ENCODE peak calls at places on chromosomes 1 and 21, in eight cellular contexts. D is pancreas, B is cardiac fibroblast, R is IMR-90, W is heart right ventricle, M is lung, O is ovary, A is left ventricle myocardium inferior. Y is an unnamed sample.

GRCh38 chr1:204615881-204616280 is 69.7 kb downstream of the LRRN2 start:
- DNase-seq in A (no peak), B (no peak), O (no peak), M (no peak), W (no peak), D (no peak), R (no peak), Y (no peak)

GRCh38 chr1:233140519-233140918 is 155.0 kb downstream of the PCNX2 start:
- DNase-seq in A (no peak), B (peak), O (no peak), R (no peak), M (no peak), D (no peak), W (no peak), Y (peak)

GRCh38 chr1:200150721-200151120 is 123.2 kb downstream of the NR5A2 start:
- DNase-seq in R (peak), O (no peak), A (no peak), D (no peak), W (no peak), B (peak), M (peak), Y (peak)

GRCh38 chr1:160129046-160129445 is 13.5 kb downstream of the ATP1A2 start:
- DNase-seq in M (no peak), A (no peak), B (no peak), R (peak), O (no peak), W (no peak), D (no peak), Y (peak)

GRCh38 chr1:202251424-202252256 is 58.0 kb downstream of the LGR6 start:
- DNase-seq in D (no peak), A (no peak), R (no peak), M (no peak), W (no peak), O (no peak), B (no peak), Y (no peak)

GRCh38 chr1:169594391-169594790 is 8.1 kb upstream of the F5 start:
- DNase-seq in O (no peak), D (no peak), A (no peak), M (no peak), W (no peak), R (no peak), B (no peak), Y (no peak)

GRCh38 chr21:27505516-27505915 is 538.6 kb upstream of the ADAMTS5 start:
- DNase-seq in B (peak), W (no peak), A (no peak), R (peak), O (no peak), D (no peak), M (no peak), Y (peak)

GRCh38 chr1:167431261-167431908 is 86.9 kb downstream of the CD247 start:
- DNase-seq in B (no peak), R (no peak), W (no peak), M (no peak), O (no peak), D (no peak), A (no peak), Y (no peak)

GRCh38 chr1:55747285-55747890 is 532.2 kb upstream of the USP24 start:
- DNase-seq in O (no peak), W (no peak), M (no peak), D (no peak), R (peak), B (peak), A (peak), Y (peak)

GRCh38 chr1:6447818-6448748 is 17.9 kb downstream of the TNFRSF25 start:
- DNase-seq in B (no peak), O (no peak), A (no peak), D (no peak), M (no peak), R (no peak), W (no peak), Y (no peak)

GRCh38 chr1:175217674-175218073 is 25.1 kb upstream of the KIAA0040 start:
- DNase-seq in M (no peak), R (no peak), B (no peak), D (no peak), A (no peak), O (no peak), W (no peak), Y (no peak)

GRCh38 chr21:28781602-28782274 is 210.9 kb downstream of the LTN1 start:
- DNase-seq in R (peak), D (no peak), M (no peak), A (no peak), B (peak), O (no peak), W (no peak), Y (peak)

GRCh38 chr1:33300673-33301072 is 20.2 kb downstream of the A3GALT2 start:
- DNase-seq in R (peak), W (no peak), A (peak), B (peak), M (peak), D (no peak), O (peak), Y (peak)

GRCh38 chr21:43313939-43314405 is 113.0 kb downstream of the SIK1 start:
- DNase-seq in R (no peak), D (no peak), M (no peak), B (no peak), W (no peak), A (no peak), O (no peak), Y (no peak)

GRCh38 chr1:8427986-8428385 is 110.1 kb downstream of the SLC45A1 start:
- DNase-seq in M (no peak), D (no peak), B (no peak), W (no peak), A (no peak), O (no peak), R (no peak), Y (no peak)

GRCh38 chr1:227432181-227432535 is 113.9 kb upstream of the CDC42BPA start:
- DNase-seq in A (no peak), B (no peak), D (no peak), M (no peak), O (no peak), W (no peak), R (no peak), Y (no peak)

GRCh38 chr1:41890841-41891311 is 27.8 kb downstream of the HIVEP3 start:
- DNase-seq in A (peak), R (peak), W (peak), B (peak), M (no peak), D (peak), O (no peak), Y (no peak)

GRCh38 chr21:35578831-35579470 is 481.4 kb downstream of the SETD4 start:
- DNase-seq in A (no peak), B (peak), R (peak), O (no peak), D (no peak), M (no peak), W (no peak), Y (peak)

GRCh38 chr1:233655433-233655844 is 41.5 kb downstream of the KCNK1 start:
- DNase-seq in A (no peak), M (no peak), R (no peak), D (no peak), B (no peak), W (no peak), O (no peak), Y (no peak)

GRCh38 chr1:177165069-177165439 is 542 bp upstream of the ASTN1 start:
- DNase-seq in O (no peak), W (no peak), B (no peak), R (no peak), A (no peak), M (no peak), D (no peak), Y (no peak)
- H3K4me3 ChIP-seq in O (no peak), W (peak), B (no peak), R (peak), A (peak), M (no peak), D (no peak), Y (peak)

DNA sequence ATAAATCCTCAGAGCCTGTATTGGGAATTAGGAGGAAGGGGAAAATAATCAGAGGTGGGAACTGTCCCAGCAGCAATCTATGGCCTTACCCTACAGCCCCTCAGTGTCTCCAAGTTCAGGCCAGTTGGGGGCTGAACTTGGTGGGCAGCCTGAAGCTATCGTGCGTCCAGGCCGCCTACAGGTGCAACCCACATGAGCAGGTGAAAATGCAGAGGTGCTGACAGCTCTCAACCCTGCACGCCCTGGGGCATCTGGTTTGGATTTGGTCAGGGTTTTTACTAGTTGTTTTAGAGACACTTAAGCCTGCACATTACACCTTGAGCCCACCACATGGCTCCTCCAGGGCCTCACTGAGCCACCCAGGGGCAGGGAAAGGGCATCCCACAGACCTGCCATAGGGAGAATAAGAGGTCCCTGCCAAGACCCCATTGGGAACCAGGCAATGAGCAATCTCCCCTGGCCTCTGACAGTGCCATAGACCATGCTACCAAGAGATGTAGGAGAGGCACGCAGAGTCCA is 209.5 kb downstream of the FOXD2 start:
- DNase-seq in R (no peak), M (no peak), O (no peak), W (no peak), B (no peak), D (no peak), A (no peak), Y (no peak)
- TF ChIP-seq CTCF in R (no peak), M (no peak), O (no peak), W (no peak), B (no peak), D (no peak), A (no peak), Y (no peak)

DNA sequence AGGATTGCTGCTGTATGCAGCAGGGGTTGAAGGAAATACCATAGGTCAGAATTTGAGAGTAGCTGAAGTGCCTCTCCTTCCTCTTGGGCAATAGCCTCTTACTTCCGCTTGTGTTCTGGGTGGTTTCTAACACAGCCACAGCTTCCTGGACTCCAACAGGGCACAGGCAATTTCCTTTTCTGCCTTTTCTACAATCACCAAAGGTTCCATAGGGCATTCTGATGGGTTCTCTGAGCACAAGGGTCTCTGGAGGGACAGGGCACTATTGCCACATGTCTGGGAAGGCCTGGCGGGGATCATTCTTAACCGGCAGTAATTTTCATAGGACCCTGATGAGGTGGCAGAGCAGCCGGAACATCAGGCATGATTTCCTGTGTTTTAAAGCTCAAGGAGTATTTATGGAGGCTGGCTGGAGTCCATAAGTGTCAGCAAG is 5.5 kb upstream of the AGTRAP start:
- DNase-seq in R (peak), M (peak), W (peak), A (no peak), O (no peak), B (peak), D (no peak), Y (no peak)
- H3K4me3 ChIP-seq in R (no peak), M (no peak), W (no peak), A (no peak), O (no peak), B (no peak), D (no peak), Y (no peak)

GRCh38 chr21:16580661-16581060 is 850.9 kb downstream of the USP25 start:
- DNase-seq in R (no peak), B (no peak), W (no peak), M (no peak), A (no peak), O (no peak), D (no peak), Y (no peak)
- TF ChIP-seq CTCF in R (no peak), B (no peak), W (no peak), M (no peak), A (no peak), O (no peak), D (no peak), Y (no peak)

GRCh38 chr1:165356876-165357275 is 361 bp upstream of the LMX1A start:
- DNase-seq in A (no peak), R (no peak), W (no peak), M (no peak), O (no peak), B (no peak), D (no peak), Y (no peak)
- H3K4me3 ChIP-seq in A (peak), R (no peak), W (peak), M (no peak), O (no peak), B (no peak), D (no peak), Y (no peak)

GRCh38 chr1:19438552-19439196 is 46.7 kb downstream of the CAPZB start:
- DNase-seq in B (no peak), O (no peak), W (no peak), M (no peak), D (no peak), R (no peak), A (no peak), Y (peak)

GRCh38 chr1:19441048-19441447 is 44.3 kb downstream of the CAPZB start:
- DNase-seq in W (no peak), D (no peak), R (no peak), A (no peak), B (no peak), M (no peak), O (no peak), Y (no peak)

GRCh38 chr1:19436716-19437476 is 48.4 kb downstream of the CAPZB start:
- DNase-seq in R (no peak), W (no peak), A (peak), M (peak), B (peak), D (peak), O (peak), Y (peak)

GRCh38 chr1:19437911-19438310 is 47.4 kb downstream of the CAPZB start:
- DNase-seq in D (no peak), B (peak), R (peak), W (peak), A (peak), O (peak), M (no peak), Y (peak)

DNA sequence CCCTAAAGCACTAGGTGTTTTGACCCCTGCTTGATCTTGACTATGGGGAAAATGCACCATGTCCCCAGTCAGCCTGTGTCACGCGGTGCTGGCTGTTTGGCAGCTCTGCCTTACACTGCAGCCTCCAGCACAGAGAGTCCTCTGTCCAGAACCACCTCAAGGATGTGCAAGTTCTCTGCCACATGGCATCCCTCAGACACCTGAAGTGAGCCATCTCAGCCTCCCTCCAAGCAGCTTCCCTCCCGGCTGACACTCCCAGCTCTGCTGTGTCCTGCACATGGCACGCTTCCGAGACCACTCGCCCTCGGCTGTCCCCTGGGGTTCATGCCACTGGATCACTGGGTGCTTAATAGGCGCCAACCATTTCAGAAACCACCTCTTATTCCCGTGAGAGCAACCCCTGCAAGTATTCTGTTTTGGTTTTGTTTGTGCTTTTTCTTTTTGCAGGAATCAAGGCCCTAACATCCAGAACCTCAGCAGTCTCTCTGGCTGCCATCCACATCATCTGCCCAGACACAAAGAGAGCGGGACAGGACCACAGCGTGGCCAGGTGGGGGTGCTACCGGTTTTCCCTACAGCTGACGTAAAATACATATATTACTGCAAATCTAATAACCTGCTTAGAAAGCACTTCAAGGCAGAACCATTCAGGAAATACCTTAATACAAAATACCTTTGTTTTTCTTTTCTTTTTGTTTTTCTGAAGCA is 45.7 kb downstream of the CAPZB start:
- DNase-seq in R (no peak), A (peak), W (no peak), M (no peak), O (peak), D (no peak), B (peak), Y (peak)
- TF ChIP-seq CTCF in R (peak), A (peak), W (peak), M (no peak), O (no peak), D (no peak), B (peak), Y (peak)

GRCh38 chr1:1331068-1331965 is at the start of gene TAS1R3:
- DNase-seq in B (no peak), M (no peak), R (no peak), A (no peak), D (no peak), W (no peak), O (no peak), Y (no peak)

GRCh38 chr1:1332031-1332755 is 1.1 kb downstream of the TAS1R3 start:
- DNase-seq in O (no peak), D (no peak), M (no peak), W (no peak), B (no peak), R (no peak), A (no peak), Y (no peak)

GRCh38 chr1:1333551-1334241 is 2.6 kb downstream of the TAS1R3 start:
- DNase-seq in R (no peak), M (no peak), A (no peak), W (no peak), B (no peak), O (no peak), D (no peak), Y (no peak)

GRCh38 chr1:1334835-1335234 is 3.8 kb downstream of the TAS1R3 start:
- DNase-seq in W (no peak), R (no peak), M (no peak), A (no peak), B (no peak), O (no peak), D (no peak), Y (no peak)

DNA sequence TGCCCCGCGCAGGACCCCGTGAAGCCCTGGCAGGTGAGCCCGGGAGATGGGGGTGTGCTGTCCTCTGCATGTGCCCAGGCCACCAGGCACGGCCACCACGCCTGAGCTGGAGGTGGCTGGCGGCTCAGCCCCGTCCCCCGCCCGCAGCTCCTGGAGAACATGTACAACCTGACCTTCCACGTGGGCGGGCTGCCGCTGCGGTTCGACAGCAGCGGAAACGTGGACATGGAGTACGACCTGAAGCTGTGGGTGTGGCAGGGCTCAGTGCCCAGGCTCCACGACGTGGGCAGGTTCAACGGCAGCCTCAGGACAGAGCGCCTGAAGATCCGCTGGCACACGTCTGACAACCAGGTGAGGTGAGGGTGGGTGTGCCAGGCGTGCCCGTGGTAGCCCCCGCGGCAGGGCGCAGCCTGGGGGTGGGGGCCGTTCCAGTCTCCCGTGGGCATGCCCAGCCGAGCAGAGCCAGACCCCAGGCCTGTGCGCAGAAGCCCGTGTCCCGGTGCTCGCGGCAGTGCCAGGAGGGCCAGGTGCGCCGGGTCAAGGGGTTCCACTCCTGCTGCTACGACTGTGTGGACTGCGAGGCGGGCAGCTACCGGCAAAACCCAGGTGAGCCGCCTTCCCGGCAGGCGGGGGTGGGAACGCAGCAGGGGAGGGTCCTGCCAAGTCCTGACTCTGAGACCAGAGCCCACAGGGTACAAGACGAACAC is 1.8 kb downstream of the TAS1R3 start:
- DNase-seq in O (no peak), B (no peak), W (no peak), D (no peak), R (no peak), A (no peak), M (no peak), Y (no peak)
- H3K4me3 ChIP-seq in O (no peak), B (no peak), W (no peak), D (no peak), R (no peak), A (no peak), M (no peak), Y (no peak)

DNA sequence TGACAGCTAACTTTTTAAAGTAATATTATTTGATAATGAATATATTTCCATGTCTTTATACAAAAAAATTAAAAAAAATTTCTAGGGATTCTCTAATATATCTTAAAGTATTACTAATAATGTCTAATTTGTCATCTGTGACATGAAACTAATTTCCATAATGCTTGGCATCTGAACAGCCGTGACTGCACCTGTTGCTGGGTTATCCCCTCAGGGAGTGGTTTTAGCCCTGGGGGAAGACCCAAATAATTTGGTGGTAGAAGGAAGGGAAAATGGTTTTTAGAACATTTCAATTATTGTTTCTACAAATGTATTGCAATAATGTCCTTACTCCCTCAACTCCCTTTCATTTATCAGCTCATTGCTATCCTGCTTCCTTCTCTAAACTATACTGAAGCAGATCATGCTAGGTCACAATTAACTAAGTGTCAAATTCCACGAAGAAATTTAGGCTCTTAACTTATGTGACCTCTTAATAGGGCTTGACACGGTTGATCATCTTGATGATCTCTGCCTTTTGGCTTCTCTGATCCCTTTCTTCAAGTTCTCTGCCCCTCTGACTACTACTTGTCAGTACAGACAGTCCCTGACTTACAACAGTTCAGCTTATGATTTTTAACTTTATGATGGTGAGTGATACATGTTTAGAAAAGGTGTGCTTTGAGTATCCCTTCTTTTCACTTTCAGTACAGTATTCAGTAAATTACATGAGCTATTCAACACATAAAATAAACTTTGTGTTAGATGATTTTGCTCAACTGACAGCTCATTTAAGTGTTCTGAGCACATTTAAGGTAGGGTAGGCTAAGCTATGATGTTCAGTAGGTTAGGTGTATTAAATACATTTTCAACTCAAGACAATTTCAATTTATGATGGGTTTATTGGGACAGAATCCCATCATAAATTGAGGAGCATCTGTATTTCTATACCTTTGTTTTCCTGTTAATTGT is 26.4 kb upstream of the DPH5 start:
- DNase-seq in R (no peak), D (no peak), A (no peak), M (no peak), B (no peak), O (no peak), W (no peak), Y (no peak)
- TF ChIP-seq CTCF in R (no peak), D (no peak), A (no peak), M (no peak), B (no peak), O (no peak), W (no peak), Y (no peak)